ENCODE peak calls at places on chromosomes 7 and 10, in five cellular contexts. R is endodermal cell, T is pancreas, H is spleen, I is brain microvascular endothelial cell. N is an unnamed sample.

GRCh38 chr7:110051386-110051785 is 1039.5 kb upstream of the LRRN3 start:
- DNase-seq in R (no peak), T (no peak), H (no peak), I (no peak), N (no peak)

GRCh38 chr10:110456046-110456445 is 41.7 kb upstream of the DUSP5 start:
- DNase-seq in R (no peak), T (no peak), H (peak; percentile 34), I (no peak), N (no peak)

GRCh38 chr7:16913643-16914042 is 31.9 kb upstream of the AGR3 start:
- DNase-seq in R (peak; percentile 58), T (no peak), H (no peak), I (no peak), N (no peak)

GRCh38 chr10:8137272-8137680 is 82.8 kb downstream of the GATA3 start:
- DNase-seq in R (no peak), T (no peak), H (no peak), I (no peak), N (no peak)

GRCh38 chr7:123747089-123747488 is 1.7 kb downstream of the WASL start:
- DNase-seq in R (no peak), T (no peak), H (no peak), I (no peak), N (no peak)

GRCh38 chr10:3467052-3467906 is 294.7 kb upstream of the PITRM1 start:
- DNase-seq in R (peak; percentile 73), T (no peak), H (peak; percentile 85), I (peak; percentile 94), N (no peak)

GRCh38 chr7:32062150-32062549 is 8.1 kb downstream of the PDE1C start:
- DNase-seq in R (peak; percentile 93), T (peak; percentile 59), H (no peak), I (no peak), N (peak; percentile 73)

GRCh38 chr10:47367646-47368045 is 16.4 kb downstream of the ZNF488 start:
- DNase-seq in R (peak; percentile 24), T (no peak), H (peak; percentile 52), I (no peak), N (no peak)

GRCh38 chr7:77687100-77687746 is 9.0 kb upstream of the RSBN1L start:
- DNase-seq in R (no peak), T (no peak), H (no peak), I (peak; percentile 13), N (no peak)

GRCh38 chr7:134210976-134211663 is 84.0 kb downstream of the LRGUK start:
- DNase-seq in R (no peak), T (no peak), H (peak; percentile 69), I (no peak), N (no peak)

GRCh38 chr10:98467506-98468318 is 21.0 kb upstream of the HPS1 start:
- DNase-seq in R (peak; percentile 87), T (peak; percentile 79), H (peak; percentile 87), I (peak; percentile 69), N (peak; percentile 60)

GRCh38 chr10:78435484-78436222 is 402.0 kb downstream of the RPS24 start:
- DNase-seq in R (no peak), T (no peak), H (no peak), I (no peak), N (no peak)

GRCh38 chr10:31100176-31100575 is 68.5 kb upstream of the ZNF438 start:
- DNase-seq in R (no peak), T (no peak), H (no peak), I (no peak), N (no peak)

DNA sequence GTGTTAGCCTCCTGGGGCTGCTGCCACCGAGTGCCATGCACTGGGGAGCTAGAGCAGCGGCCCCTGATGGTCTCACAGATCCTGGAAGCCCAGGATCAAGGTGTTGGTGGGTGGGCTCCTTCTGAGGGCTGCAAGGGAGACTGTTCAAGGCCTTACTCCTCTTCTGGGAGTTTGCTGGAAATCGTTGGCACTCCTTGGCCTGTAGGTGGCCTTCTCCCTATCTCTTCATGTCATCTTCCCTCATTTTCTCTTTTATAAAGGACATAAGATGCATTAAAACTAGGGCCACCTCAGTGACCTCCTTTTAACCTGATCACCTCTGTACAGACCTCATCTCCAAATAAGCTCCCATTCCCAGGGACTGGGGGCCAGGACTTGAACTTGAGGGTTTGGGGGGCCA is 27.0 kb upstream of the ZNF862 start:
- DNase-seq in R (no peak), T (no peak), H (no peak), I (no peak), N (no peak)
- TF ChIP-seq CTCF in R (peak; percentile 69), T (no peak), H (no peak), I (peak; percentile 56), N (peak; percentile 74)

DNA sequence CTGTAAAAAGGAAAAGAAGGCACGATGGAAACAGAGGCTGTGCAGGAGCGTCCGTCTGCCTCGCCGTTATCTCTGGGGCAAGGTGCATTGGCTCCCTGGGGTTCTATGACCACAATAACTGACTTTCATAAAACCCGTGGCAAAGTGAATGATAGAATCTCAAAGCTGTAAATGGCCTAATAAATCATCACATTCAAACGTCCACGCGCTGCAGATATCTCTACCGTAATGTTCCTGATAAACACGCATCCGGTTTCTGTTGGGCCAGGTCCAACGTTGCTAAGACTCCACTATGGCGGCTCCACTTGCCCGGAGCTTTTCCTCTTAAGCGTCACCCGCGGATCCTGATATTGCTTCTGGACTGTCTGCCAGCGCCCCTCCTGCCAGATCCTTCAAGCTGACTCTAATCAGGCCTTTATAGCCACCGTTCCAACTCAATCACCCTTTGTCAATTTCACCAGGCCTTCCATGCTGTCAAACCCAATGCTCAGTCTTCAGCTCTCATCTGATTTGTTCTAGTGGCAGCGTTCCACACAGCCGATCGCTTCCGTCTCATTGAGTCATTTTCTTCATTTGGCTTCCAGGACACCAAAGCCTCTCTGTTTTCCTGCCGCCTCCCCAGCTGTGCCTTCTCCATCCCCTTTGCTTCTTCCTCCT is 265.5 kb upstream of the FOXK1 start:
- DNase-seq in R (no peak), T (peak; percentile 31), H (no peak), I (peak; percentile 0), N (no peak)
- H3K4me3 ChIP-seq in R (no peak overlapping the region), T (no peak overlapping the region), H (no peak overlapping the region), I (no peak overlapping the region), N (peak overlapping the region; percentile 36)

DNA sequence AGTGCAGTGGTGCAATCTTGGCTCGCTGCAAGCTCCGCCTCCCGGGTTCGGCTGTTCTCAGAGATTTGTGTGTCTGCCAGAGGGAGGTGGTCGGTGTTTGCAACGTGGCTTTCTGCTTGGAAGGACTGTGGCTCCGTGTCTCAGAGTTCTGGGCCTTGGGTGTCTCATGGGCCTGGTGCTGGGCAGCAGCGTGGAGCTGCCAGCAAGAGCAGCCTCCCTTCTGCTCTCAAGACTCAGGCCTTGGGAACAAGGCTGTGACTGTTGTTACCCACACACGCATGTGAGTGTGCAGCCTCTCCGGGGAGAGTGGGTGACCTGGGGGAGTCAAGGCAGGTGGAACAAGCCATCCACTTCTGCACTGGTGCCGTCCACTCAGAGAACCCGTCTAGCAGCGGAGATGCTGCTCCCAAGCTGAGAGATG is 52.0 kb downstream of the VIPR2 start:
- DNase-seq in R (peak; percentile 38), T (peak; percentile 4), H (peak; percentile 55), I (no peak), N (peak; percentile 10)
- H3K27ac ChIP-seq in R (no peak overlapping the region), T (no peak overlapping the region), H (no peak overlapping the region), I (no peak overlapping the region), N (no peak overlapping the region)

DNA sequence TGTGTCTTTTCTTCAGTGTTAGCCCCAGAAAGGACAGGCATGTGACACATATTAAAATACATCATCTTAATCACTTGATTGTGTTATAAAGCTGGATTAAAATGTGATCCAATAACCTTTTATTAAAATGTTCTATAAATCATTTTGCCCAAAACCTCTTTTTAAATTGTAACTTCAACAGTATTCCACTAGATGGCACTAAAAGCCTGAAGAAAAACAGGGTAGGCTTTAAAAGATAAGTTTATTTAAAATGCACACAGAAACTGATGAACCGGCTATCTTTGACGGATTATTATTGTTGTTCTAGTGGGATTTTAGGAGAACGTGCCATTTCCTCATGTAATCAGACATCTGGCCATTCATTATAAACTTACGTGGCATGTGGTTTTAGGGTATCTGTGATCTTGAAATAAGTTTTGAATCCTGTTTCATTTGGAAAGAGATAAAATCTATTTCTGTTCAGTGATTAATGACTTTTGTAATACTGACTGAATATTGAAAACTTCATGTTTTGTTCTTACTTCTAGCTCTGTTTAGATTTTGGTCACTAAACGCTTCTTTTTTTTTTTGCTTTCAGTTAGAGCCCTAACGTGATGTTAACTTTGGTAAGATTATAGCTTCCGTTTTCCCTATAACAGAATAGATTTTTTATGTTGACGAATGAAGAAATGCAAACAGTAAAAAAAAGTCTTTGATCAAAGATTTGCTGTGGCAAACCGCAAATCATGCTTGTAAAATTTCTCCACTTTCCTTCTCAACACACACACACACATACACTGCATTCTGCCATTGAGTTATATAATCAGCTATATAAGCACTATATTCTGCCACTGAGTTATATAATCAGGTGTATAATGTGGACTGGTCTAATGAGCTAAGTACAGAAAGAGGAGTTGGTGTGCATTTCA is 13.6 kb downstream of the VPS50 start:
- DNase-seq in R (no peak), T (no peak), H (no peak), I (no peak), N (no peak)
- TF ChIP-seq CTCF in R (peak; percentile 80), T (peak; percentile 60), H (peak; percentile 58), I (peak; percentile 27), N (no peak)

GRCh38 chr10:43307306-43307705 is 40.4 kb upstream of the RASGEF1A start:
- DNase-seq in R (no peak), T (no peak), H (no peak), I (no peak), N (no peak)

GRCh38 chr10:43306899-43307298 is 40.0 kb upstream of the RASGEF1A start:
- DNase-seq in R (no peak), T (no peak), H (no peak), I (no peak), N (no peak)

GRCh38 chr10:43305881-43306280 is 39.0 kb upstream of the RASGEF1A start:
- DNase-seq in R (no peak), T (no peak), H (no peak), I (no peak), N (no peak)

GRCh38 chr10:43304079-43304686 is 37.3 kb upstream of the RASGEF1A start:
- DNase-seq in R (no peak), T (no peak), H (no peak), I (no peak), N (no peak)

DNA sequence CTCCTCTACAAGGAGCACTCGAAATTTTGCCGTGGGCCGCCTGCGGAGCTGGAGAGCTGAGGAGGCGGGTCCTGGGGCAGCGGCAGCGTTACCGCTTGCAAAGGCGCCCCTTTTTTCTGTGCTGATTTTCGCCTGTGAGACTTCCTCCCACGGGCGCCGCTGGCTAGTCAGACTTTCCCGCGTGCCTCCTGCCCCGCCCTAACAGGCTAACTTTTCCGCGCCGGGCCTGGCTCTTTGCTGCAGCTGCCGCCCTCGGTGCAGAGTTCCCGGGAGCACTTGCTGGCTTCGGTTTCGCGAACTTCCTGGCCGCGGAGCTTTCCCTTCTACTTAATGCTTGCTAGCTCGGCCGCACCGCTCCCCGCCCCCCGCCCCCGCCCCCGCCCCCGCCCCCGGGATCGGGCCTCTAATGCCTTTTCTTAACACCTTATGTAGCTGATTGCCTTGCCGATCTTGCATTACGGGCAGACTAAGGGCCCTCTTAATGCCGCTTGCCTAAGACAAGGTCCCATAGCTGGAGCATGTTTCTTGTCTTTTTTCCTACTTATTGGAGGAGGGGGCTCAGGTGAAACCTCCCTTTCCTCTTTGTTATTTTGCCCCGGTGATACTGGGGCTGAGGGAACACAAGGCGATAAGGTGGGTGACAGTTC is 37.9 kb upstream of the RASGEF1A start:
- DNase-seq in R (peak; percentile 87), T (peak; percentile 70), H (peak; percentile 92), I (peak; percentile 15), N (peak; percentile 74)
- H3K4me3 ChIP-seq in R (peak overlapping the region; percentile 76), T (no peak overlapping the region), H (peak overlapping the region; percentile 36), I (peak overlapping the region; percentile 41), N (peak overlapping the region; percentile 54)